ENCODE peak calls at places on chromosomes 12 and 14, in eight cellular contexts. One of them, this sample, is unnamed.

GRCh38 chr14:52355526-52355925 is 41.4 kb downstream of the PTGER2 start:
- DNase-seq in CD8-positive, alpha-beta T cell: no peak
- DNase-seq in brain microvascular endothelial cell: no peak
- DNase-seq in testis: no peak
- DNase-seq in uterus: no peak
- DNase-seq in PC-3: peak; percentile 26
- DNase-seq in GM12878: no peak
- DNase-seq in neural progenitor cell: no peak
- DNase-seq in this sample: no peak

GRCh38 chr12:47124451-47124850 is 44.7 kb upstream of the AMIGO2 start:
- DNase-seq in CD8-positive, alpha-beta T cell: no peak
- DNase-seq in brain microvascular endothelial cell: peak; percentile 40
- DNase-seq in testis: no peak
- DNase-seq in uterus: no peak
- DNase-seq in PC-3: peak; percentile 36
- DNase-seq in GM12878: no peak
- DNase-seq in neural progenitor cell: no peak
- DNase-seq in this sample: no peak

GRCh38 chr12:50282581-50283229 is 615 bp downstream of the LIMA1 start:
- DNase-seq in CD8-positive, alpha-beta T cell: no peak
- DNase-seq in brain microvascular endothelial cell: peak; percentile 35
- DNase-seq in testis: peak; percentile 53
- DNase-seq in uterus: no peak
- DNase-seq in PC-3: peak; percentile 51
- DNase-seq in GM12878: no peak
- DNase-seq in neural progenitor cell: no peak
- DNase-seq in this sample: no peak

GRCh38 chr14:22375321-22375930 is 213.6 kb downstream of the DAD1 start:
- DNase-seq in CD8-positive, alpha-beta T cell: no peak
- DNase-seq in brain microvascular endothelial cell: peak; percentile 56
- DNase-seq in testis: no peak
- DNase-seq in uterus: no peak
- DNase-seq in PC-3: peak; percentile 87
- DNase-seq in GM12878: no peak
- DNase-seq in neural progenitor cell: peak; percentile 67
- DNase-seq in this sample: no peak

GRCh38 chr12:96177013-96177412 is 17.2 kb upstream of the ELK3 start:
- DNase-seq in CD8-positive, alpha-beta T cell: no peak
- DNase-seq in brain microvascular endothelial cell: peak; percentile 90
- DNase-seq in testis: no peak
- DNase-seq in uterus: no peak
- DNase-seq in PC-3: peak; percentile 82
- DNase-seq in GM12878: no peak
- DNase-seq in neural progenitor cell: no peak
- DNase-seq in this sample: no peak

GRCh38 chr12:47766496-47767196 is 6.4 kb upstream of the SLC48A1 start:
- DNase-seq in CD8-positive, alpha-beta T cell: no peak
- DNase-seq in brain microvascular endothelial cell: no peak
- DNase-seq in testis: no peak
- DNase-seq in uterus: no peak
- DNase-seq in PC-3: no peak
- DNase-seq in GM12878: no peak
- DNase-seq in neural progenitor cell: no peak
- DNase-seq in this sample: no peak

GRCh38 chr12:52168019-52168717 is 23.6 kb downstream of the KRT80 start:
- DNase-seq in CD8-positive, alpha-beta T cell: no peak
- DNase-seq in brain microvascular endothelial cell: peak; percentile 78
- DNase-seq in testis: no peak
- DNase-seq in uterus: no peak
- DNase-seq in PC-3: peak; percentile 61
- DNase-seq in GM12878: no peak
- DNase-seq in neural progenitor cell: no peak
- DNase-seq in this sample: no peak

GRCh38 chr12:121996945-121997612 is 24.6 kb upstream of the BCL7A start:
- DNase-seq in CD8-positive, alpha-beta T cell: no peak
- DNase-seq in brain microvascular endothelial cell: no peak
- DNase-seq in testis: no peak
- DNase-seq in uterus: no peak
- DNase-seq in PC-3: peak; percentile 44
- DNase-seq in GM12878: no peak
- DNase-seq in neural progenitor cell: no peak
- DNase-seq in this sample: no peak

GRCh38 chr12:41967668-41968649 is 176.7 kb downstream of the GXYLT1 start:
- DNase-seq in CD8-positive, alpha-beta T cell: no peak
- DNase-seq in brain microvascular endothelial cell: no peak
- DNase-seq in testis: no peak
- DNase-seq in uterus: no peak
- DNase-seq in PC-3: peak; percentile 88
- DNase-seq in GM12878: no peak
- DNase-seq in neural progenitor cell: peak; percentile 93
- DNase-seq in this sample: no peak

GRCh38 chr12:48779869-48780268 is 9.0 kb downstream of the ADCY6 start:
- DNase-seq in CD8-positive, alpha-beta T cell: no peak
- DNase-seq in brain microvascular endothelial cell: peak; percentile 67
- DNase-seq in testis: no peak
- DNase-seq in uterus: peak; percentile 69
- DNase-seq in PC-3: no peak
- DNase-seq in GM12878: no peak
- DNase-seq in neural progenitor cell: no peak
- DNase-seq in this sample: peak; percentile 81

GRCh38 chr14:97776890-97777564 is 979.8 kb downstream of the VRK1 start:
- DNase-seq in CD8-positive, alpha-beta T cell: no peak
- DNase-seq in brain microvascular endothelial cell: no peak
- DNase-seq in testis: no peak
- DNase-seq in uterus: no peak
- DNase-seq in PC-3: peak; percentile 68
- DNase-seq in GM12878: no peak
- DNase-seq in neural progenitor cell: no peak
- DNase-seq in this sample: no peak

GRCh38 chr14:104935955-104936354 is 11.3 kb downstream of the PLD4 start:
- DNase-seq in CD8-positive, alpha-beta T cell: no peak
- DNase-seq in brain microvascular endothelial cell: no peak
- DNase-seq in testis: no peak
- DNase-seq in uterus: peak; percentile 8
- DNase-seq in PC-3: no peak
- DNase-seq in GM12878: no peak
- DNase-seq in neural progenitor cell: no peak
- DNase-seq in this sample: no peak

GRCh38 chr12:31650927-31651326 is 8.6 kb upstream of the ETFBKMT start:
- DNase-seq in CD8-positive, alpha-beta T cell: no peak
- DNase-seq in brain microvascular endothelial cell: no peak
- DNase-seq in testis: no peak
- DNase-seq in uterus: no peak
- DNase-seq in PC-3: no peak
- DNase-seq in GM12878: no peak
- DNase-seq in neural progenitor cell: no peak
- DNase-seq in this sample: no peak
- H3K27ac ChIP-seq in CD8-positive, alpha-beta T cell: no peak overlapping the region
- H3K27ac ChIP-seq in brain microvascular endothelial cell: no peak overlapping the region
- H3K27ac ChIP-seq in testis: no peak overlapping the region
- H3K27ac ChIP-seq in uterus: peak overlapping the region; percentile 10
- H3K27ac ChIP-seq in PC-3: no peak overlapping the region
- H3K27ac ChIP-seq in GM12878: no peak overlapping the region
- H3K27ac ChIP-seq in neural progenitor cell: no peak overlapping the region
- H3K27ac ChIP-seq in this sample: no peak overlapping the region

GRCh38 chr12:16228067-16228466 is 49.4 kb downstream of the SLC15A5 start:
- DNase-seq in CD8-positive, alpha-beta T cell: no peak
- DNase-seq in brain microvascular endothelial cell: no peak
- DNase-seq in testis: no peak
- DNase-seq in uterus: no peak
- DNase-seq in PC-3: no peak
- DNase-seq in GM12878: no peak
- DNase-seq in neural progenitor cell: no peak
- DNase-seq in this sample: no peak
- TF ChIP-seq CTCF in CD8-positive, alpha-beta T cell: no peak
- TF ChIP-seq CTCF in brain microvascular endothelial cell: no peak
- TF ChIP-seq CTCF in testis: no peak
- TF ChIP-seq CTCF in uterus: no peak
- TF ChIP-seq CTCF in PC-3: no peak
- TF ChIP-seq CTCF in GM12878: no peak
- TF ChIP-seq CTCF in neural progenitor cell: no peak
- TF ChIP-seq CTCF in this sample: no peak

DNA sequence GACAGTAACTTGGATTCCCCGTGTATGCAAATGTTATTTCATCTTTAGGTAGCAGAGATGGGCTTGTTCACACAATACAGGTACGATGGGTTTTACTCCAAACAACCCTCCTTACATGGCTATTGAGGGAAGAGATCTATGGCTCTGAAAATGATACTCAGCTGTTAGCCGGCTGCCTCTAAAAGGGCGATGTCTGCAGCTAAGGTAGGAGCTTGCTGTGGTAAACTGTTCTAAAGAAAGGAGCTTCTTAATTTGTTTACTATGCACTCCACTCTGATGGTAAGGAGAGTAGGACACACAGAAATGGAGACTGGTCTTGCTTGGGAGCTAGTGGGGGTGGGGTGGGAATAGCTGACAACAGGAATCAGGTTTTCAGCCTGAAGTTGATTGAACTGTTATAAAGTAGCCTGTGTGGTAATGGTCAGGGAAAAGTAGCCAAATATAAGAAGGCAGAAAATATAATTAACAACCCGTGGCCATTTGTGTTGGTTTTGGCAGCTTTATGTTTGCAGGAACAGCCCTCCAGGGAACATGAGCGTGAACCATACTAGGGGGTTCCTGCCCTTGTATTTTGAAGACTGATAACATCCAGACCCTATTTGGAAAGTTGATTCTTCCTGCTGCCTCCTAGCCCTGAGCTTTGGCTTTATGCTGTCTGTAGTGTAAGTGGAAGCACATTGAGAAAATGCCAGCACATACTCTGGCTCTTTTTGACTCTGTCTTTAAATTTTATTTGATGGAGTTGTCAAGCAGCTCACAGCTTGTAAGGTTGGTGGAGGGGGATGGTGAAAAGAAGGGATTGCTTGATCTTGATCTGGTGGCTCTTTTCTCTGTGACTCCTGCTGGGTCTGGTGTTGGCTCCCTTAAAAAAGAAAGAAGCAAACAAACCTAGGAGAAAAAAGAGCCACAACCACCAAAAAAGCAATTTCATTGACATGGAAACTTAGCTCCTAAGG is 929.8 kb downstream of the DIO2 start:
- DNase-seq in CD8-positive, alpha-beta T cell: no peak
- DNase-seq in brain microvascular endothelial cell: no peak
- DNase-seq in testis: no peak
- DNase-seq in uterus: no peak
- DNase-seq in PC-3: no peak
- DNase-seq in GM12878: no peak
- DNase-seq in neural progenitor cell: peak; percentile 20
- DNase-seq in this sample: no peak
- H3K4me3 ChIP-seq in CD8-positive, alpha-beta T cell: no peak overlapping the region
- H3K4me3 ChIP-seq in brain microvascular endothelial cell: no peak overlapping the region
- H3K4me3 ChIP-seq in testis: no peak overlapping the region
- H3K4me3 ChIP-seq in uterus: peak overlapping the region; percentile 3
- H3K4me3 ChIP-seq in PC-3: peak overlapping the region; percentile 82
- H3K4me3 ChIP-seq in GM12878: no peak overlapping the region
- H3K4me3 ChIP-seq in neural progenitor cell: peak overlapping the region; percentile 59
- H3K4me3 ChIP-seq in this sample: no peak overlapping the region

GRCh38 chr12:63952980-63953379 is 108.5 kb downstream of the SRGAP1 start:
- DNase-seq in CD8-positive, alpha-beta T cell: no peak
- DNase-seq in brain microvascular endothelial cell: no peak
- DNase-seq in testis: no peak
- DNase-seq in uterus: no peak
- DNase-seq in PC-3: no peak
- DNase-seq in GM12878: no peak
- DNase-seq in neural progenitor cell: no peak
- DNase-seq in this sample: no peak

GRCh38 chr12:63961048-63961447 is 116.5 kb downstream of the SRGAP1 start:
- DNase-seq in CD8-positive, alpha-beta T cell: no peak
- DNase-seq in brain microvascular endothelial cell: no peak
- DNase-seq in testis: no peak
- DNase-seq in uterus: no peak
- DNase-seq in PC-3: no peak
- DNase-seq in GM12878: no peak
- DNase-seq in neural progenitor cell: no peak
- DNase-seq in this sample: no peak

GRCh38 chr12:63958876-63959275 is 114.4 kb downstream of the SRGAP1 start:
- DNase-seq in CD8-positive, alpha-beta T cell: no peak
- DNase-seq in brain microvascular endothelial cell: no peak
- DNase-seq in testis: no peak
- DNase-seq in uterus: no peak
- DNase-seq in PC-3: no peak
- DNase-seq in GM12878: no peak
- DNase-seq in neural progenitor cell: no peak
- DNase-seq in this sample: no peak

GRCh38 chr12:63961543-63961942 is 117.0 kb downstream of the SRGAP1 start:
- DNase-seq in CD8-positive, alpha-beta T cell: no peak
- DNase-seq in brain microvascular endothelial cell: no peak
- DNase-seq in testis: no peak
- DNase-seq in uterus: no peak
- DNase-seq in PC-3: no peak
- DNase-seq in GM12878: no peak
- DNase-seq in neural progenitor cell: no peak
- DNase-seq in this sample: no peak

DNA sequence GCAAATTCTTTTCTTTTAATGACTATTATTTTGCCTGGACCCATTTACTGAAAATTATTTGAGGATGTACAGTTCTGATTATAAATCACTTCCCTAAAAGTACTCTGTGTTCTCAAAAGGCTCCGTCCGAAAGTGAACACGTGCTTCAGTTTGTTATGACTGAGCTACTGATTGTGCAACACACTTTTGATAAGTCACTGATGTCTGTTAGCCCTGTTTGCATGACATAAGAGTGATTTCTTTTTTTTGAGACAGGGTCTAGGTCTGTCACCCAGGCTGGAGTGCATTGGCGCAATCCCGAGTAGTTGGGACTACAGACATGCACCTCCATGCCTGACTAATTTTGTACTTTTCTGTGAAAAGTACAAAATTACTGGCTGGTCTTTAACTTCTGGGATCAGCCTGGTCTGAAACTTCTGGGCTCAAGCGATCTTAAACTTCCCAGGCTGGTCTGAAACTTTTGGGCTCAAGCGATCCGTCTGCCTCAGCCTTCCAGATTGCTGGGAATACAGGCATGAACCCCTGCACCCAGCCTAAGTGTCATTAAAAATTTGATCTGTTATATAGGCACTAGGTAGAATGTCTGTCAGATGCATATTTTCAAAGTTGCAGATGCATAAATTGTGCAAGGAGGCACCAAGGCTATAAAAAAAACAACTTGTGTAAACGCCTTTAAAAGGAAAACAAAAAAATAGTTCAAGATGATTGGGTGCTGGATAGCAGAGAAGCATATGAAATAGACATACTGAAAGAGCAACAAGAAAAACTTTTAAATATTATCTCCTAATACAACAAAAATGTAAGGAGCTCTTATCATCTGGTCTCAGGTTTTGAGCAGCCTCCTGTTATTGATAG is 111.6 kb downstream of the SRGAP1 start:
- DNase-seq in CD8-positive, alpha-beta T cell: no peak
- DNase-seq in brain microvascular endothelial cell: peak; percentile 59
- DNase-seq in testis: peak; percentile 77
- DNase-seq in uterus: peak; percentile 41
- DNase-seq in PC-3: no peak
- DNase-seq in GM12878: no peak
- DNase-seq in neural progenitor cell: no peak
- DNase-seq in this sample: peak; percentile 42
- H3K27ac ChIP-seq in CD8-positive, alpha-beta T cell: no peak overlapping the region
- H3K27ac ChIP-seq in brain microvascular endothelial cell: no peak overlapping the region
- H3K27ac ChIP-seq in testis: peak overlapping the region; percentile 47
- H3K27ac ChIP-seq in uterus: peak overlapping the region; percentile 61
- H3K27ac ChIP-seq in PC-3: no peak overlapping the region
- H3K27ac ChIP-seq in GM12878: no peak overlapping the region
- H3K27ac ChIP-seq in neural progenitor cell: no peak overlapping the region
- H3K27ac ChIP-seq in this sample: peak overlapping the region; percentile 48